ENCODE peak calls at places on chromosomes 16 and 17, in five cellular contexts. E is hepatocyte, X is IMR-90, G is mesenchymal stem cell, Q is K562. H is an unnamed sample.

GRCh38 chr16:89001117-89002027 is 24.4 kb upstream of the CBFA2T3 start:
- DNase-seq in E (no peak), X (no peak), G (no peak), Q (no peak), H (no peak)

GRCh38 chr16:12420661-12421209 is 383.0 kb downstream of the CPPED1 start:
- DNase-seq in E (no peak), X (no peak), G (no peak), Q (peak; percentile 79), H (no peak)

GRCh38 chr17:60628252-60628889 is 28.4 kb downstream of the PPM1D start:
- DNase-seq in E (no peak), X (no peak), G (no peak), Q (no peak), H (no peak)

GRCh38 chr17:71975998-71976649 is 144.7 kb upstream of the SOX9 start:
- DNase-seq in E (peak; percentile 70), X (peak; percentile 97), G (peak; percentile 77), Q (no peak), H (peak; percentile 97)

GRCh38 chr16:75695708-75696107 is 5.6 kb downstream of the DUXB start:
- DNase-seq in E (no peak), X (no peak), G (no peak), Q (peak; percentile 55), H (no peak)

GRCh38 chr16:48526958-48527331 is 83.0 kb downstream of the N4BP1 start:
- DNase-seq in E (no peak), X (no peak), G (no peak), Q (no peak), H (no peak)

GRCh38 chr17:41739661-41740352 is 5.4 kb upstream of the HAP1 start:
- DNase-seq in E (no peak), X (peak; percentile 24), G (peak; percentile 35), Q (no peak), H (peak; percentile 50)

GRCh38 chr16:66167564-66168291 is 198.8 kb upstream of the CDH5 start:
- DNase-seq in E (peak; percentile 51), X (peak; percentile 46), G (peak; percentile 67), Q (no peak), H (peak; percentile 63)

GRCh38 chr16:25228372-25228771 is 11.6 kb downstream of the AQP8 start:
- DNase-seq in E (no peak), X (no peak), G (no peak), Q (no peak), H (no peak)

GRCh38 chr17:11900103-11900502 is 97.2 kb downstream of the ZNF18 start:
- DNase-seq in E (no peak), X (no peak), G (no peak), Q (no peak), H (no peak)

DNA sequence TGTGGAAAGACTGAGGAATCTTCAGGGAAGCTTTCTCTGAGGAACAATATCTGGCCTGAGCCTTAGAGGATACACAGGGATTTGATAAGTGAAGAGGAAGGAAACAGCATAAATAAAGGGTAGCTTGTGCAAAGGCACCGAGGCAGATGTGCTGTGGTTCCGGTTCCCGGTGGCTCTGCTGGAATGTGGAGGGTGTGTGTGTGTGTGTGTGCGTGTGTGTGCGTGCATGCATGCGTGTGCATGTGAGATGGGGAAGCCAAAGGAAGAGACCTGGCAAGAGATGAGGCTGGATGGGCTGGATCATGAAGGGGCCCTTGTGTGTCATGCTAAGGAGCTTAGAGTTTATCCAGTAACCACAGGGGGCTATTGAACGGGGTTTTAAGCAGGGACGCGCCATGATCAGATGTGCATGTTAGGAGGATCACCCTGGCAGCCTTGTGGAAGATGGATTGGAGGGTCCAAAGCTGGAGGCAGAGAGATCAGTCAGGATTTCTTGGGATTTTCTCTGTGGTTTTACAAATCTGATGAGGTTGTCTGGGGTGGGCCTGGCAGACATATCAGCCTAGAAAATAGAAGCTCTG is 8.3 kb downstream of the WSCD1 start:
- DNase-seq in E (no peak), X (no peak), G (no peak), Q (no peak), H (no peak)
- H3K4me2 ChIP-seq in E (no peak overlapping the region), X (no peak overlapping the region), G (no peak overlapping the region), Q (no peak overlapping the region), H (no peak overlapping the region)

GRCh38 chr17:77926144-77926543 is 32.4 kb upstream of the TNRC6C start:
- DNase-seq in E (no peak), X (no peak), G (no peak), Q (no peak), H (no peak)

GRCh38 chr17:77923776-77924513 is 34.6 kb upstream of the TNRC6C start:
- DNase-seq in E (no peak), X (no peak), G (no peak), Q (no peak), H (no peak)

GRCh38 chr17:77926967-77927366 is 31.5 kb upstream of the TNRC6C start:
- DNase-seq in E (no peak), X (no peak), G (no peak), Q (no peak), H (no peak)

GRCh38 chr17:77924757-77925336 is 33.7 kb upstream of the TNRC6C start:
- DNase-seq in E (no peak), X (peak; percentile 49), G (no peak), Q (no peak), H (peak; percentile 81)

DNA sequence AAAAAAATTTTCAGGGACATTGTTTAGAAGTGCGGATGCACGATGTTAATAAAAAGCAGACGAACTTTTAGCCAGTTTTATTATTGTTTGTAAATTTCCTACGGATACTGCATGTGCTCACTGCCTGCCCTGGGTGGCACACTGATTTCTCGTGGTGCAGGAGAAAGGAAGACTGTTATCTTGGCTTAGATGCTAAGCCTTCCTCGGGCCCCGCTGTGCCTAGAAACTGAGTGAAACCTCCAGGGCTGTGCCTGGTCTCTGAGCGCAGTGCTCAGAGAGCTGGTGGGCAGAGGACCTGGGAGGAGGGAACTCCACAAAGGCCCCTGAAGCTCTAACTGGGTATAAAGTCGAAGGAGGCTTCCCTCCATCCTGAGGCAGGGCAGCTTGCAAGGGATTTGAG is 35.4 kb upstream of the TNRC6C start:
- DNase-seq in E (no peak), X (no peak), G (no peak), Q (no peak), H (no peak)
- H3K36me3 ChIP-seq in E (no peaks in the 10 kb centered on the region), X (no peaks in the 10 kb centered on the region), G (no peaks in the 10 kb centered on the region), Q (no peaks in the 10 kb centered on the region), H (no peaks in the 10 kb centered on the region)

GRCh38 chr16:35565626-35566025 is 2106.2 kb downstream of the TP53TG3F start:
- DNase-seq in E (no peak), X (no peak), G (no peak), Q (no peak), H (no peak)

GRCh38 chr16:35564148-35564547 is 2104.7 kb downstream of the TP53TG3F start:
- DNase-seq in E (no peak), X (no peak), G (no peak), Q (no peak), H (no peak)

GRCh38 chr16:35562471-35562870 is 2103.1 kb downstream of the TP53TG3F start:
- DNase-seq in E (no peak), X (no peak), G (no peak), Q (no peak), H (no peak)

GRCh38 chr16:35562919-35563318 is 2103.5 kb downstream of the TP53TG3F start:
- DNase-seq in E (no peak), X (no peak), G (no peak), Q (no peak), H (no peak)

DNA sequence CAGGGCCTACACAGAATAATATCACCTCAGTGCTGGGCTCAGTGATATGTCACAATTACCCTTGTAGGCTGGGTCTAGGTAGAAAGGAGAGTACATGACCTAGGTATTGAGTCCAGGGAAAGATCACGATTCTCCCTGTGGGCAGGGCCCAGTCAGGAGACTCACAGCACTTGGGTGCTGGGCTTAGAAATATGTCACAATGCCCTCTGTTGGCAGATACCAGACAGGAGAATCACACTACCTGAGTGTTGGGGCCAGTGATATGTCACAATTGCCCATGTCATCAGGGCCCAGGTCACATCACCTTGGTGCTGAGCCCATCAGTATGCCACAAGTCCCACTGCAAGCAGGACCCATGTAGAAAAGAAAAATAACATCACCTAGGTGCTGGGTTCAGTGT is 2105.5 kb downstream of the TP53TG3F start:
- DNase-seq in E (no peak), X (no peak), G (no peak), Q (no peak), H (no peak)
- H2AFZ ChIP-seq in E (no peak overlapping the region), X (no peak overlapping the region), G (no peak overlapping the region), Q (no peak overlapping the region), H (no peak overlapping the region)

GRCh38 chr16:56684256-56684925 is 2.1 kb downstream of the MT1X start:
- DNase-seq in E (no peak), X (no peak), G (no peak), Q (no peak), H (no peak)
- H3K4me2 ChIP-seq in E (no peak overlapping the region), X (no peak overlapping the region), G (no peak overlapping the region), Q (no peak overlapping the region), H (no peak overlapping the region)

DNA sequence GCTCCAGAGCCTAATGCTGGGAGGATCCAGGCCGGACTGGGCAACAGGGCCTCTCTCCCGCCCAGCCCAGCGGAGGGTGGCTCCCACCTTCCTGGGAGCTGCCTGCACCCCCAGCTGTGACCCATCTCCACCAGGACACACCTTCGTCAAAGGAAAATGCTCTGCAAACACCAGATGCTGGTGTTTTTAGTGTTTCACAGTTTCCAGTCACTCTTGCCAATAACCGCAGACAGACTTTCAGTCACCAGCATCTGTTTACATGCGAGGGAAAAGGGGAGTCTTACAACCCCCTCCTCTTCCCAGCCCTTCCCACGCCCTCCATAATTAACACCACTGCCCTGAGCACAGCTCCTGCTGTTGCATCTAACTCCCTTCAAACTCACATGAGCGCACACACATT is 25.3 kb downstream of the KLHDC4 start:
- DNase-seq in E (no peak), X (peak; percentile 21), G (no peak), Q (no peak), H (peak; percentile 38)
- H3K36me3 ChIP-seq in E (no peaks in the 10 kb centered on the region), X (peaks cover 16% of the 10 kb centered on the region), G (peaks cover 43% of the 10 kb centered on the region), Q (peaks cover 71% of the 10 kb centered on the region), H (peaks cover 5% of the 10 kb centered on the region)

GRCh38 chr17:20930065-20930760 is 112.6 kb downstream of the USP22 start:
- DNase-seq in E (no peak), X (peak; percentile 24), G (no peak), Q (no peak), H (peak; percentile 56)

GRCh38 chr17:20938244-20938643 is 104.6 kb downstream of the USP22 start:
- DNase-seq in E (no peak), X (no peak), G (no peak), Q (no peak), H (no peak)

GRCh38 chr17:20934288-20934687 is 108.5 kb downstream of the USP22 start:
- DNase-seq in E (no peak), X (no peak), G (no peak), Q (no peak), H (peak; percentile 7)

GRCh38 chr17:20935740-20936139 is 107.1 kb downstream of the USP22 start:
- DNase-seq in E (no peak), X (peak; percentile 75), G (peak; percentile 62), Q (no peak), H (peak; percentile 84)
- H2AFZ ChIP-seq in E (no peak overlapping the region), X (no peak overlapping the region), G (no peak overlapping the region), Q (no peak overlapping the region), H (no peak overlapping the region)

DNA sequence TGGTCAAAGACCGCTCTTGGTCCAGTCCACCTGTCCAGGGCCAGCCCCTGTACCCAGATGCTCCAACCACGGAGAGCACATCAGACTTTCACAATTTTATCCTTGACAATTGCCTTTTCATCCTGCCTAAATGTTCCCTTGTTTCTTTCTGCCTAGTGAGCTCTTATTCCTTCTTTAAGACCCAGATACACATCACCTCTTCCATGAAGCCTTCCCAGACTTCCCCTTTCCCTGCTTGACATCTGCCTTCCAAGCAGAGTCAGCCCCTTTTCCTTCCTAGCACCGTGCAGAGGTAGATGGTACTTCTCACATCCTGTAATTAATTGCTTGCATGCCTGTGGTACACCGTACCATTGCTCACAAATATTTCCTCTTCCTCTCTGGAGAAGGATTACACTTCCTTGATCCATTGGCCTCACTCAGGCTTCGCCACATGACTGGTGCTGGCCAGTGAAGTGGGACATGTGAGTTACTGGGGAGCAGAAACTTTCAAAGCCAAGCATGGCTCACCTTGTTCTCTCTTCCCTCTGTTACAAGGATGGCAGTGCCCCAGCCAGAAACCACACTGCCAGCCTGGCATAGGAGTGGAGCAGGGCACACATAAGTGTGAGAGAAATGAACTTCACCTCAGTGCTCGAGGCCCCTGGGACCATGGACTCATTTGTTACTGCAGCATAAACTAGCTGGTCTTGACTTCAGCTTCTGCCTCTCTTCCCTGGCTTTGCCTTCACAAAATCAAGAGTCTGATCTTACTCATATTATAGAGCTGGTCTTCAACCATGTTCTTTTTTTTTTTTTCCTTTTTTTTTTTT is 44.0 kb downstream of the SOST start:
- DNase-seq in E (no peak), X (peak; percentile 53), G (peak; percentile 54), Q (no peak), H (no peak)
- H3K4me2 ChIP-seq in E (peak overlapping the region; percentile 98), X (peak overlapping the region; percentile 95), G (peak overlapping the region; percentile 96), Q (no peak overlapping the region), H (no peak overlapping the region)

H was measured in fibroblast of lung.